ENCODE peak calls at places on chromosome 3, in nine cellular contexts. One of them, this sample, is unnamed.

GRCh38 chr3:197908957-197909701 is 40.9 kb upstream of the RPL35A start:
- DNase-seq in fibroblast of mammary gland: peak
- DNase-seq in WTC11: no peak
- DNase-seq in hepatocyte: no peak
- DNase-seq in GM12865: no peak
- DNase-seq in type B pancreatic cell: no peak
- DNase-seq in neural crest cell: no peak
- DNase-seq in Peyer's patch: no peak
- DNase-seq in upper lobe of right lung: no peak
- DNase-seq in this sample: no peak

GRCh38 chr3:25259871-25260270 is 168.2 kb upstream of the RARB start:
- DNase-seq in fibroblast of mammary gland: no peak
- DNase-seq in WTC11: no peak
- DNase-seq in hepatocyte: peak
- DNase-seq in GM12865: no peak
- DNase-seq in type B pancreatic cell: no peak
- DNase-seq in neural crest cell: no peak
- DNase-seq in Peyer's patch: no peak
- DNase-seq in upper lobe of right lung: no peak
- DNase-seq in this sample: no peak

GRCh38 chr3:197487911-197488391 is 67.8 kb downstream of the BDH1 start:
- DNase-seq in fibroblast of mammary gland: peak
- DNase-seq in WTC11: no peak
- DNase-seq in hepatocyte: peak
- DNase-seq in GM12865: no peak
- DNase-seq in type B pancreatic cell: no peak
- DNase-seq in neural crest cell: no peak
- DNase-seq in Peyer's patch: no peak
- DNase-seq in upper lobe of right lung: no peak
- DNase-seq in this sample: no peak

GRCh38 chr3:56654460-56654859 is 28.6 kb downstream of the TASOR start:
- DNase-seq in fibroblast of mammary gland: no peak
- DNase-seq in WTC11: no peak
- DNase-seq in hepatocyte: no peak
- DNase-seq in GM12865: no peak
- DNase-seq in type B pancreatic cell: no peak
- DNase-seq in neural crest cell: no peak
- DNase-seq in Peyer's patch: no peak
- DNase-seq in upper lobe of right lung: no peak
- DNase-seq in this sample: no peak

GRCh38 chr3:150293401-150294001 is 114.6 kb upstream of the TSC22D2 start:
- DNase-seq in fibroblast of mammary gland: peak
- DNase-seq in WTC11: no peak
- DNase-seq in hepatocyte: no peak
- DNase-seq in GM12865: no peak
- DNase-seq in type B pancreatic cell: no peak
- DNase-seq in neural crest cell: no peak
- DNase-seq in Peyer's patch: no peak
- DNase-seq in upper lobe of right lung: no peak
- DNase-seq in this sample: no peak

GRCh38 chr3:16633948-16634347 is 28.7 kb upstream of the DAZL start:
- DNase-seq in fibroblast of mammary gland: no peak
- DNase-seq in WTC11: no peak
- DNase-seq in hepatocyte: no peak
- DNase-seq in GM12865: peak
- DNase-seq in type B pancreatic cell: no peak
- DNase-seq in neural crest cell: no peak
- DNase-seq in Peyer's patch: no peak
- DNase-seq in upper lobe of right lung: no peak
- DNase-seq in this sample: peak

GRCh38 chr3:157282261-157283191 is 122.6 kb upstream of the CCNL1 start:
- DNase-seq in fibroblast of mammary gland: peak
- DNase-seq in WTC11: no peak
- DNase-seq in hepatocyte: peak
- DNase-seq in GM12865: no peak
- DNase-seq in type B pancreatic cell: no peak
- DNase-seq in neural crest cell: no peak
- DNase-seq in Peyer's patch: no peak
- DNase-seq in upper lobe of right lung: no peak
- DNase-seq in this sample: no peak

GRCh38 chr3:122097141-122097540 is 42.0 kb downstream of the CD86 start:
- DNase-seq in fibroblast of mammary gland: no peak
- DNase-seq in WTC11: no peak
- DNase-seq in hepatocyte: no peak
- DNase-seq in GM12865: no peak
- DNase-seq in type B pancreatic cell: no peak
- DNase-seq in neural crest cell: no peak
- DNase-seq in Peyer's patch: no peak
- DNase-seq in upper lobe of right lung: no peak
- DNase-seq in this sample: no peak

GRCh38 chr3:113094514-113094913 is 103.7 kb downstream of the GTPBP8 start:
- DNase-seq in fibroblast of mammary gland: no peak
- DNase-seq in WTC11: no peak
- DNase-seq in hepatocyte: no peak
- DNase-seq in GM12865: no peak
- DNase-seq in type B pancreatic cell: no peak
- DNase-seq in neural crest cell: no peak
- DNase-seq in Peyer's patch: no peak
- DNase-seq in upper lobe of right lung: no peak
- DNase-seq in this sample: no peak

GRCh38 chr3:128054363-128054762 is 2.1 kb downstream of the SEC61A1 start:
- DNase-seq in fibroblast of mammary gland: peak
- DNase-seq in WTC11: no peak
- DNase-seq in hepatocyte: peak
- DNase-seq in GM12865: no peak
- DNase-seq in type B pancreatic cell: no peak
- DNase-seq in neural crest cell: no peak
- DNase-seq in Peyer's patch: no peak
- DNase-seq in upper lobe of right lung: no peak
- DNase-seq in this sample: no peak

GRCh38 chr3:150222646-150223045 is 185.5 kb upstream of the TSC22D2 start:
- DNase-seq in fibroblast of mammary gland: no peak
- DNase-seq in WTC11: no peak
- DNase-seq in hepatocyte: no peak
- DNase-seq in GM12865: no peak
- DNase-seq in type B pancreatic cell: no peak
- DNase-seq in neural crest cell: no peak
- DNase-seq in Peyer's patch: no peak
- DNase-seq in upper lobe of right lung: no peak
- DNase-seq in this sample: no peak

GRCh38 chr3:106425021-106425420 is 556.2 kb upstream of the CBLB start:
- DNase-seq in fibroblast of mammary gland: peak
- DNase-seq in WTC11: no peak
- DNase-seq in hepatocyte: no peak
- DNase-seq in GM12865: no peak
- DNase-seq in type B pancreatic cell: no peak
- DNase-seq in neural crest cell: no peak
- DNase-seq in Peyer's patch: no peak
- DNase-seq in upper lobe of right lung: no peak
- DNase-seq in this sample: no peak

GRCh38 chr3:150363420-150363819 is 44.7 kb upstream of the TSC22D2 start:
- DNase-seq in fibroblast of mammary gland: no peak
- DNase-seq in WTC11: no peak
- DNase-seq in hepatocyte: no peak
- DNase-seq in GM12865: no peak
- DNase-seq in type B pancreatic cell: no peak
- DNase-seq in neural crest cell: no peak
- DNase-seq in Peyer's patch: no peak
- DNase-seq in upper lobe of right lung: no peak
- DNase-seq in this sample: no peak

GRCh38 chr3:10498271-10498670 is 7.1 kb downstream of the ATP2B2 start:
- DNase-seq in fibroblast of mammary gland: no peak
- DNase-seq in WTC11: no peak
- DNase-seq in hepatocyte: no peak
- DNase-seq in GM12865: no peak
- DNase-seq in type B pancreatic cell: no peak
- DNase-seq in neural crest cell: no peak
- DNase-seq in Peyer's patch: no peak
- DNase-seq in upper lobe of right lung: no peak
- DNase-seq in this sample: no peak

GRCh38 chr3:89957461-89957860 is 850.0 kb downstream of the EPHA3 start:
- DNase-seq in fibroblast of mammary gland: peak
- DNase-seq in WTC11: no peak
- DNase-seq in hepatocyte: no peak
- DNase-seq in GM12865: no peak
- DNase-seq in type B pancreatic cell: no peak
- DNase-seq in neural crest cell: no peak
- DNase-seq in Peyer's patch: no peak
- DNase-seq in upper lobe of right lung: no peak
- DNase-seq in this sample: no peak

GRCh38 chr3:109569121-109569520 is 231.8 kb upstream of the DPPA4 start:
- DNase-seq in fibroblast of mammary gland: no peak
- DNase-seq in WTC11: no peak
- DNase-seq in hepatocyte: no peak
- DNase-seq in GM12865: no peak
- DNase-seq in type B pancreatic cell: no peak
- DNase-seq in neural crest cell: no peak
- DNase-seq in Peyer's patch: no peak
- DNase-seq in upper lobe of right lung: no peak
- DNase-seq in this sample: no peak

GRCh38 chr3:172036541-172037215 is 2.7 kb upstream of the FNDC3B start:
- DNase-seq in fibroblast of mammary gland: no peak
- DNase-seq in WTC11: no peak
- DNase-seq in hepatocyte: no peak
- DNase-seq in GM12865: no peak
- DNase-seq in type B pancreatic cell: no peak
- DNase-seq in neural crest cell: no peak
- DNase-seq in Peyer's patch: no peak
- DNase-seq in upper lobe of right lung: no peak
- DNase-seq in this sample: no peak
- TF ChIP-seq CTCF in fibroblast of mammary gland: no peak
- TF ChIP-seq CTCF in WTC11: no peak
- TF ChIP-seq CTCF in hepatocyte: no peak
- TF ChIP-seq CTCF in GM12865: no peak
- TF ChIP-seq CTCF in type B pancreatic cell: no peak
- TF ChIP-seq CTCF in neural crest cell: no peak
- TF ChIP-seq CTCF in Peyer's patch: no peak
- TF ChIP-seq CTCF in upper lobe of right lung: no peak
- TF ChIP-seq CTCF in this sample: no peak

GRCh38 chr3:124351430-124352142 is 359.7 kb upstream of the ROPN1 start:
- DNase-seq in fibroblast of mammary gland: peak
- DNase-seq in WTC11: peak
- DNase-seq in hepatocyte: peak
- DNase-seq in GM12865: peak
- DNase-seq in type B pancreatic cell: no peak
- DNase-seq in neural crest cell: peak
- DNase-seq in Peyer's patch: no peak
- DNase-seq in upper lobe of right lung: no peak
- DNase-seq in this sample: peak
- TF ChIP-seq CTCF in fibroblast of mammary gland: peak
- TF ChIP-seq CTCF in WTC11: no peak
- TF ChIP-seq CTCF in hepatocyte: peak
- TF ChIP-seq CTCF in GM12865: peak
- TF ChIP-seq CTCF in type B pancreatic cell: peak
- TF ChIP-seq CTCF in neural crest cell: peak
- TF ChIP-seq CTCF in Peyer's patch: peak
- TF ChIP-seq CTCF in upper lobe of right lung: peak
- TF ChIP-seq CTCF in this sample: peak

GRCh38 chr3:48684480-48685143 is 1.1 kb downstream of the NCKIPSD start:
- DNase-seq in fibroblast of mammary gland: peak
- DNase-seq in WTC11: no peak
- DNase-seq in hepatocyte: no peak
- DNase-seq in GM12865: no peak
- DNase-seq in type B pancreatic cell: no peak
- DNase-seq in neural crest cell: no peak
- DNase-seq in Peyer's patch: no peak
- DNase-seq in upper lobe of right lung: no peak
- DNase-seq in this sample: peak

GRCh38 chr3:48685603-48686511 is at the start of gene NCKIPSD:
- DNase-seq in fibroblast of mammary gland: peak
- DNase-seq in WTC11: peak
- DNase-seq in hepatocyte: peak
- DNase-seq in GM12865: peak
- DNase-seq in type B pancreatic cell: peak
- DNase-seq in neural crest cell: peak
- DNase-seq in Peyer's patch: peak
- DNase-seq in upper lobe of right lung: peak
- DNase-seq in this sample: peak

GRCh38 chr3:48684054-48684349 is 1.7 kb downstream of the NCKIPSD start:
- DNase-seq in fibroblast of mammary gland: no peak
- DNase-seq in WTC11: no peak
- DNase-seq in hepatocyte: no peak
- DNase-seq in GM12865: no peak
- DNase-seq in type B pancreatic cell: no peak
- DNase-seq in neural crest cell: no peak
- DNase-seq in Peyer's patch: no peak
- DNase-seq in upper lobe of right lung: no peak
- DNase-seq in this sample: no peak

GRCh38 chr3:48686538-48687219 is 964 bp upstream of the NCKIPSD start:
- DNase-seq in fibroblast of mammary gland: no peak
- DNase-seq in WTC11: no peak
- DNase-seq in hepatocyte: no peak
- DNase-seq in GM12865: no peak
- DNase-seq in type B pancreatic cell: no peak
- DNase-seq in neural crest cell: no peak
- DNase-seq in Peyer's patch: no peak
- DNase-seq in upper lobe of right lung: no peak
- DNase-seq in this sample: no peak

DNA sequence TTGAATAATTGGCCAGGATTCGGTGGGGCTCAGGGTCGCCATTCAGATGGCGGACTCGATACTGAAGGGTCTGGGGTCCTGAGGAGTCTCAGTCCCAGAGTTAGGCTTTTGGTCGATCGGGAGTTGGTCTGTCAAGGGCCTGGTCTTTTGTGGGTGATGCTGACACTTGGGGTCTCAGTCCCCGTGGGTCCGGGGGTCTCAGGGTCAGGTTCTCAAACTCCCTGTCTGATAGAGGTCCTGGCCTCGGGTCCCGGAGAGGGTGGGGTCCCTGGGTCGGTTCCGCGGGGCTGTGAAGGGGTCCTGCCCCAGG is 467 bp downstream of the NCKIPSD start:
- DNase-seq in fibroblast of mammary gland: no peak
- DNase-seq in WTC11: no peak
- DNase-seq in hepatocyte: no peak
- DNase-seq in GM12865: no peak
- DNase-seq in type B pancreatic cell: no peak
- DNase-seq in neural crest cell: no peak
- DNase-seq in Peyer's patch: no peak
- DNase-seq in upper lobe of right lung: no peak
- DNase-seq in this sample: no peak
- TF ChIP-seq CTCF in fibroblast of mammary gland: no peak
- TF ChIP-seq CTCF in WTC11: no peak
- TF ChIP-seq CTCF in hepatocyte: peak
- TF ChIP-seq CTCF in GM12865: no peak
- TF ChIP-seq CTCF in type B pancreatic cell: no peak
- TF ChIP-seq CTCF in neural crest cell: no peak
- TF ChIP-seq CTCF in Peyer's patch: no peak
- TF ChIP-seq CTCF in upper lobe of right lung: no peak
- TF ChIP-seq CTCF in this sample: no peak

DNA sequence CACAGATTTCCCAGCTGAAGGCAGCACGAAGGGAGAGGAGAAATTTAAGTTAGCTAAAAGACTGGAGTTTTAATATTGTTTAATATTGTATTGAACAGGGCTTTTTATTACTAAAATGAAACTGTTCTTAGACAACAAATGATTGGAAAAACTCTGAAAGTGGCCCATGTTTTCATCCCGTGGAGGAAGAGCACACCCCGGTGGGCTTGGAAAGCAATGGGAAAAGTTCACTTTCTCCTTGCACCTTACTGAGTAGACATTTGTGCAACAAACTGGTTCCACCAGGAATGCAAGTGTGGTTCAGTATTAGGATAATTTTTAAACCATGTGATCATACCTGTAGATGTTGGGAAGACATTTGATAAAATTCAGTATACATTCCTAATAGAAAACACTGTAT is 8.2 kb upstream of the ESYT3 start:
- DNase-seq in fibroblast of mammary gland: peak
- DNase-seq in WTC11: no peak
- DNase-seq in hepatocyte: no peak
- DNase-seq in GM12865: no peak
- DNase-seq in type B pancreatic cell: no peak
- DNase-seq in neural crest cell: no peak
- DNase-seq in Peyer's patch: no peak
- DNase-seq in upper lobe of right lung: no peak
- DNase-seq in this sample: no peak
- TF ChIP-seq CTCF in fibroblast of mammary gland: peak
- TF ChIP-seq CTCF in WTC11: no peak
- TF ChIP-seq CTCF in hepatocyte: peak
- TF ChIP-seq CTCF in GM12865: peak
- TF ChIP-seq CTCF in type B pancreatic cell: peak
- TF ChIP-seq CTCF in neural crest cell: peak
- TF ChIP-seq CTCF in Peyer's patch: no peak
- TF ChIP-seq CTCF in upper lobe of right lung: peak
- TF ChIP-seq CTCF in this sample: peak